ENCODE peak calls at places on chromosome 6, in five cellular contexts. O is cardiac muscle cell, F is fibroblast of pulmonary artery, Y is left lung, L is upper lobe of right lung. Q is an unnamed sample.

GRCh38 chr6:43274916-43275597 is 23.0 kb upstream of the SLC22A7 start:
- DNase-seq in L (peak; percentile 68), Y (peak; percentile 78), F (no peak), O (no peak), Q (peak; percentile 82)

GRCh38 chr6:123064038-123064437 is 68.0 kb downstream of the CLVS2 start:
- DNase-seq in F (peak; percentile 17), L (no peak), Y (no peak), O (no peak), Q (no peak)

GRCh38 chr6:81864124-81864523 is 111.6 kb upstream of the TENT5A start:
- DNase-seq in L (no peak), Y (no peak), F (no peak), O (no peak), Q (no peak)

GRCh38 chr6:2225422-2226392 is 19.7 kb downstream of the GMDS start:
- DNase-seq in Y (no peak), L (no peak), F (peak; percentile 24), O (no peak), Q (peak; percentile 25)

GRCh38 chr6:13228264-13229204 is 99.8 kb downstream of the TBC1D7 start:
- DNase-seq in F (no peak), Y (no peak), L (no peak), O (no peak), Q (no peak)

GRCh38 chr6:34981951-34982350 is 92.9 kb downstream of the ANKS1A start:
- DNase-seq in F (peak; percentile 18), Y (no peak), L (no peak), O (no peak), Q (no peak)

GRCh38 chr6:18034798-18035202 is 47.4 kb upstream of the KIF13A start:
- DNase-seq in F (peak; percentile 34), Y (no peak), O (no peak), L (no peak), Q (peak; percentile 54)

GRCh38 chr6:28657756-28658465 is 132.2 kb downstream of the GPX5 start:
- DNase-seq in O (peak; percentile 74), L (no peak), F (peak; percentile 80), Y (no peak), Q (peak; percentile 28)

GRCh38 chr6:18362058-18362561 is 25.0 kb upstream of the RNF144B start:
- DNase-seq in Y (no peak), L (no peak), F (peak; percentile 56), O (no peak), Q (no peak)

GRCh38 chr6:4603291-4603690 is 172.9 kb upstream of the CDYL start:
- DNase-seq in Y (no peak), F (peak; percentile 92), O (no peak), L (peak; percentile 74), Q (peak; percentile 17)

GRCh38 chr6:145643760-145644159 is 91.6 kb downstream of the EPM2A start:
- DNase-seq in L (no peak), Y (no peak), F (peak; percentile 43), O (no peak), Q (no peak)

GRCh38 chr6:119686644-119687043 is 337.1 kb upstream of the MAN1A1 start:
- DNase-seq in F (no peak), O (no peak), Y (no peak), L (no peak), Q (no peak)

GRCh38 chr6:33080127-33081089 is 4.6 kb downstream of the HLA-DPB1 start:
- DNase-seq in F (peak; percentile 27), O (peak; percentile 58), L (peak; percentile 78), Y (peak; percentile 82), Q (peak; percentile 55)

GRCh38 chr6:155219299-155219698 is 44.5 kb upstream of the CLDN20 start:
- DNase-seq in Y (no peak), L (no peak), O (no peak), F (no peak), Q (no peak)

GRCh38 chr6:136952714-136953260 is 30.7 kb downstream of the SLC35D3 start:
- DNase-seq in L (no peak), F (no peak), Y (no peak), O (no peak), Q (no peak)

GRCh38 chr6:78629154-78629721 is 238.1 kb upstream of the IRAK1BP1 start:
- DNase-seq in L (no peak), Y (peak; percentile 63), O (no peak), F (peak; percentile 54), Q (no peak)

GRCh38 chr6:15874821-15875220 is 212.0 kb upstream of the DTNBP1 start:
- DNase-seq in L (no peak), F (peak; percentile 39), O (no peak), Y (no peak), Q (no peak)

GRCh38 chr6:44248579-44248978 is 1.7 kb downstream of the HSP90AB1 start:
- DNase-seq in L (no peak), Y (no peak), O (no peak), F (no peak), Q (no peak)

GRCh38 chr6:100269189-100269588 is 195.5 kb downstream of the SIM1 start:
- DNase-seq in F (peak; percentile 81), Y (no peak), L (no peak), O (no peak), Q (no peak)

GRCh38 chr6:9933674-9934073 is 481.2 kb downstream of the TFAP2A start:
- DNase-seq in F (peak; percentile 8), Y (no peak), O (no peak), L (no peak), Q (no peak)
- H3K4me3 ChIP-seq in F (no peak overlapping the region), Y (no peak overlapping the region), O (no peak overlapping the region), L (no peak overlapping the region), Q (no peak overlapping the region)

DNA sequence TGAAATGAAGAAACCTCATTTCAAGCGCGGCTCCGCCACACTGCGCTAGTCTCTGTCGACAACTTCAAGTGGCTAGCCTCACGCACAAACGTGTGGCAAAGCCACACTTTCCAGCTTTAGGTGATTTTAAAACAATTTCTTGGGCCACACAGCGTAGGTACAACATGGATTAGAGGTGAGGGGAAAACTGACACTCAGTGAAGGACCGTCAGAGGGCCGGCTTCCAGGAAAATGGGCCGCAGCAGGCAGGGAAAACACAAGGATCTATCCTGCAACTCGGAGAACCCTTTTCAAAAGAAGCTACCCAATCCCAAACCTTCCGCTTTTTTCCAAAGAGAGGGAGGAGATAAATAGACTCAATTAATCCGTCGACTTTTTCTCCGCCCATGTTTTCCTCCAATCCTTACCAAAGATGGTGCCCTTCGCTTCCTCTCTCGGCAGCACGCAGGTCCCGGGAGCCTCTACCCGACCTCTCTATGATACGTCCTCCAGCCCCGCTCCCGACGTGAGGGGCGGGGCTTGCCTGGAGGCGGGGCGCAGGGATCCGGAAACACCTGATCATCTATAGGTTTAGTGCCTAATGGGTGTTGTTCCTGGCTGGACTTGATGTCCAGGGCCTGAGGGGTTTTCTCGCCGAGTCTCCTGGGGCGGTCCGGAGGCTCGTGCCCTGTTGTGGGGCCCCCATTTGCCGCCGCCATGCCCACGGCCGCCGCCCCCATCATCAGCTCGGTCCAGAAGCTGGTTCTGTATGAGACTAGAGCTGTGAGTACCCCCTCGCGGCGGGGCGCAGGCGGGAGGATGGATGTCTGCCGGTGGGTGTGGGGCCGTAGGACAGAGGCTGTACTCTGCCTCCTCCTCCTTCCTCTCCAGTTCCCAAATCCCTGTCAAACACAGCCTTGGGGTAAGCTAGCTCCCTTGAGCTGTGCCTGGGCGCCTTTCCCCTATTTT is at the start of the genes AK9 and FIG4:
- DNase-seq in L (peak; percentile 97), F (peak; percentile 93), O (peak; percentile 96), Y (peak; percentile 98), Q (peak; percentile 97)
- TF ChIP-seq CTCF in L (peak; percentile 20), F (peak; percentile 22), O (peak; percentile 23), Y (no peak), Q (no peak)

DNA sequence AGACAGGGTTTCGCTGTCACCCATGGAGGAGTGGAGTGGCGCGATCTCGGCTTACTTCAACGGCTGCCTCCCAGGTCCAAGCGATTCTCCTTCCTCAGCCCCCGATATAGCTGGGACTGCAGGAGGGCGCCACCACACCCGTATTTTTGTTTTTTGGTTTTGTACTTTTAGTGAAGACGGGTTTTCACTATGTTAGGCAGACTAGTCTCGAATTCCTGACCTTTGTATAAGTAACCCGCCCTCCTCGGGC is 115.4 kb upstream of the BTN3A2 start:
- DNase-seq in O (no peak), F (peak; percentile 32), L (no peak), Y (no peak), Q (no peak)
- H3K4me3 ChIP-seq in O (peak overlapping the region; percentile 57), F (peak overlapping the region; percentile 63), L (peak overlapping the region; percentile 50), Y (peak overlapping the region; percentile 48), Q (peak overlapping the region; percentile 54)

GRCh38 chr6:141594874-141595273 is 537.9 kb upstream of the GJE1 start:
- DNase-seq in F (no peak), Y (no peak), L (no peak), O (no peak), Q (no peak)
- TF ChIP-seq CTCF in F (peak; percentile 23), Y (no peak), L (no peak), O (no peak), Q (no peak)